ENCODE peak calls at places on chromosomes 4 and X, in seven cellular contexts. P is T-helper 1 cell; K is AG04450; D is mucosa of descending colon; T is activated gamma-delta T cell treated with anti-CD3 and anti-CD28 coated beads, Interleukin-2, amount 50 U/mL, for 16 hours; Y is stimulated activated CD4-positive, alpha-beta T cell treated with anti-CD3 and anti-CD28 coated beads, Interleukin-4, amount 100 ng/mL, for 24 hours; J is GM04503. B is an unnamed sample.

GRCh38 chr4:28350485-28350884 is 1489.8 kb downstream of the STIM2 start:
- DNase-seq in P (no peak), K (no peak), D (no peak), T (no peak), Y (no peak), J (peak), B (no peak)

GRCh38 chrX:49271341-49271740 is 1.7 kb downstream of the PPP1R3F start:
- DNase-seq in P (peak), K (no peak), D (no peak), T (no peak), Y (no peak), J (no peak), B (no peak)

GRCh38 chr4:105474110-105474518 is 252 bp upstream of the PPA2 start:
- DNase-seq in P (no peak), K (peak), D (peak), T (no peak), Y (no peak), J (no peak), B (no peak)

GRCh38 chrX:129983575-129984131 is 1.2 kb downstream of the BCORL1 start:
- DNase-seq in P (no peak), K (no peak), D (peak), T (no peak), Y (no peak), J (no peak), B (no peak)

GRCh38 chr4:108854781-108855180 is 91.9 kb upstream of the ETNPPL start:
- DNase-seq in P (no peak), K (no peak), D (no peak), T (no peak), Y (no peak), J (no peak), B (no peak)

GRCh38 chr4:182795446-182796238 is 121.5 kb downstream of the DCTD start:
- DNase-seq in P (no peak), K (no peak), D (no peak), T (no peak), Y (no peak), J (no peak), B (no peak)

GRCh38 chr4:174318829-174319764 is 35.4 kb downstream of the CEP44 start:
- DNase-seq in P (peak), K (no peak), D (no peak), T (no peak), Y (no peak), J (no peak), B (no peak)

GRCh38 chr4:76696109-76696508 is 201.8 kb downstream of the SOWAHB start:
- DNase-seq in P (no peak), K (no peak), D (no peak), T (no peak), Y (no peak), J (no peak), B (no peak)

GRCh38 chr4:108030332-108030731 is 40.6 kb downstream of the HADH start:
- DNase-seq in P (peak), K (peak), D (no peak), T (peak), Y (peak), J (peak), B (peak)

GRCh38 chr4:85964298-85964697 is 395.6 kb downstream of the MAPK10 start:
- DNase-seq in P (no peak), K (no peak), D (no peak), T (no peak), Y (no peak), J (no peak), B (no peak)

GRCh38 chrX:108167211-108167872 is 75.8 kb downstream of the ATG4A start:
- DNase-seq in P (no peak), K (no peak), D (no peak), T (no peak), Y (no peak), J (no peak), B (no peak)

GRCh38 chrX:135403374-135403773 is 18.4 kb upstream of the SMIM10L2A start:
- DNase-seq in P (peak), K (no peak), D (no peak), T (no peak), Y (no peak), J (no peak), B (no peak)

GRCh38 chr4:138677651-138678202 is 337.9 kb upstream of the NOCT start:
- DNase-seq in P (no peak), K (no peak), D (no peak), T (no peak), Y (no peak), J (no peak), B (no peak)

GRCh38 chr4:87425711-87426110 is 3.3 kb downstream of the NUDT9 start:
- DNase-seq in P (no peak), K (no peak), D (no peak), T (no peak), Y (no peak), J (no peak), B (no peak)

GRCh38 chrX:88378406-88378805 is 368.6 kb upstream of the CPXCR1 start:
- DNase-seq in P (no peak), K (no peak), D (no peak), T (no peak), Y (no peak), J (no peak), B (no peak)

GRCh38 chrX:17656035-17656418 is 81.3 kb upstream of the SCML1 start:
- DNase-seq in P (no peak), K (no peak), D (no peak), T (no peak), Y (no peak), J (no peak), B (no peak)

GRCh38 chr4:11293866-11294265 is 134.8 kb downstream of the HS3ST1 start:
- DNase-seq in P (no peak), K (no peak), D (no peak), T (no peak), Y (no peak), J (no peak), B (no peak)

GRCh38 chrX:10755477-10756334 is 135.3 kb upstream of the MID1 start:
- DNase-seq in P (no peak), K (peak), D (no peak), T (no peak), Y (no peak), J (peak), B (peak)

GRCh38 chr4:137678796-137679195 is 146.5 kb upstream of the PCDH18 start:
- DNase-seq in P (no peak), K (no peak), D (no peak), T (no peak), Y (no peak), J (no peak), B (no peak)

GRCh38 chr4:113026556-113026955 is 22.9 kb upstream of the ANK2 start:
- DNase-seq in P (no peak), K (no peak), D (no peak), T (no peak), Y (no peak), J (no peak), B (peak)

GRCh38 chr4:48341776-48342558 is 638 bp downstream of the SLAIN2 start:
- DNase-seq in P (peak), K (no peak), D (peak), T (peak), Y (peak), J (no peak), B (no peak)

GRCh38 chrX:152878976-152879755 is 18.7 kb upstream of the ZNF185 start:
- DNase-seq in P (no peak), K (no peak), D (no peak), T (no peak), Y (no peak), J (no peak), B (no peak)

GRCh38 chr4:1901127-1901526 is 29.9 kb downstream of the NSD2 start:
- DNase-seq in P (no peak), K (no peak), D (no peak), T (no peak), Y (no peak), J (no peak), B (no peak)

GRCh38 chr4:13920901-13921300 is 293.4 kb upstream of the BOD1L1 start:
- DNase-seq in P (no peak), K (peak), D (no peak), T (no peak), Y (no peak), J (peak), B (peak)

GRCh38 chr4:23680616-23681518 is 209.0 kb downstream of the PPARGC1A start:
- DNase-seq in P (no peak), K (no peak), D (no peak), T (no peak), Y (no peak), J (no peak), B (no peak)

GRCh38 chr4:125314676-125315570 is at the start of gene FAT4:
- DNase-seq in P (peak), K (peak), D (peak), T (no peak), Y (peak), J (peak), B (peak)

GRCh38 chr4:172009461-172009860 is 196.3 kb downstream of the GALNTL6 start:
- DNase-seq in P (no peak), K (no peak), D (no peak), T (no peak), Y (no peak), J (no peak), B (no peak)

GRCh38 chr4:140944539-140944938 is 188.4 kb upstream of the TBC1D9 start:
- DNase-seq in P (no peak), K (no peak), D (no peak), T (no peak), Y (no peak), J (peak), B (peak)

GRCh38 chrX:101957174-101957573 is 25.3 kb upstream of the ZMAT1 start:
- DNase-seq in P (no peak), K (no peak), D (no peak), T (no peak), Y (no peak), J (no peak), B (no peak)

B was measured in AG04449.